ENCODE peak calls at places on chromosomes 16 and 17, in five cellular contexts. Y, U, B, O and H are unnamed samples.

GRCh38 chr16:11977206-11978041 is 890 bp downstream of the SNX29 start:
- DNase-seq in U (peak), Y (no peak), O (no peak), B (no peak), H (no peak)

GRCh38 chr17:77770331-77771105 is 188.0 kb upstream of the TNRC6C start:
- DNase-seq in B (no peak), Y (no peak), U (peak), O (no peak), H (no peak)

GRCh38 chr17:40548982-40549680 is 16.1 kb downstream of the CCR7 start:
- DNase-seq in U (peak), Y (no peak), O (no peak), B (no peak), H (no peak)

GRCh38 chr17:82449883-82450356 is 632 bp downstream of the CYBC1 start:
- DNase-seq in O (no peak), Y (no peak), U (no peak), B (no peak), H (no peak)

GRCh38 chr17:76345377-76345945 is 8.3 kb downstream of the PRPSAP1 start:
- DNase-seq in U (no peak), O (no peak), B (no peak), Y (no peak), H (no peak)

GRCh38 chr16:4179020-4179419 is 62.8 kb upstream of the ADCY9 start:
- DNase-seq in U (no peak), B (no peak), O (no peak), Y (no peak), H (no peak)

GRCh38 chr17:3385869-3386816 is at the start of gene OR3A2:
- DNase-seq in O (no peak), B (no peak), U (peak), Y (no peak), H (no peak)

GRCh38 chr17:9643611-9644010 is 1.7 kb upstream of the USP43 start:
- DNase-seq in O (no peak), U (no peak), B (no peak), Y (no peak), H (no peak)

GRCh38 chr17:46943218-46943510 is 20.2 kb downstream of the GOSR2 start:
- DNase-seq in Y (no peak), U (peak), B (no peak), O (no peak), H (no peak)